ENCODE peak calls at places on chromosomes 13 and 19, in eight cellular contexts. Y is thoracic aorta; T is left lung; P is PC-9; R is neural progenitor cell; U is PC-3; C is osteoblast; X is CD4-positive, CD25-positive, alpha-beta regulatory T cell. K is an unnamed sample.

GRCh38 chr19:2045501-2046045 is 5.5 kb downstream of the MKNK2 start:
- DNase-seq in Y (no peak), T (no peak), P (no peak), R (no peak), U (no peak), C (peak; percentile 66), X (no peak), K (no peak)

GRCh38 chr19:50320051-50320450 is 9.1 kb downstream of the KCNC3 start:
- DNase-seq in Y (no peak), T (peak; percentile 65), P (no peak), R (no peak), U (no peak), C (no peak), X (no peak), K (no peak)

GRCh38 chr13:73451120-73452029 is 392.6 kb downstream of the KLF5 start:
- DNase-seq in Y (no peak), T (no peak), P (no peak), R (no peak), U (peak; percentile 86), C (no peak), X (no peak), K (no peak)

GRCh38 chr19:48676887-48677286 is 4.1 kb upstream of the NTN5 start:
- DNase-seq in Y (no peak), T (no peak), P (peak; percentile 92), R (no peak), U (no peak), C (no peak), X (no peak), K (no peak)

GRCh38 chr13:106520205-106521004 is 15.1 kb downstream of the EFNB2 start:
- DNase-seq in Y (no peak), T (no peak), P (no peak), R (peak; percentile 52), U (peak; percentile 16), C (no peak), X (no peak), K (no peak)

GRCh38 chr19:3503036-3503572 is 2.6 kb upstream of the DOHH start:
- DNase-seq in Y (no peak), T (no peak), P (no peak), R (no peak), U (peak; percentile 8), C (no peak), X (no peak), K (no peak)

GRCh38 chr13:18964942-18965341 is 216.7 kb downstream of the TUBA3C start:
- DNase-seq in Y (no peak), T (no peak), P (no peak), R (no peak), U (no peak), C (no peak), X (no peak), K (no peak)

GRCh38 chr13:34733720-34734119 is 208.3 kb upstream of the NBEA start:
- DNase-seq in Y (no peak), T (no peak), P (no peak), R (peak; percentile 42), U (no peak), C (no peak), X (no peak), K (no peak)

GRCh38 chr13:113205428-113205931 is 3.0 kb downstream of the PCID2 start:
- DNase-seq in Y (no peak), T (no peak), P (peak; percentile 29), R (no peak), U (peak; percentile 16), C (no peak), X (no peak), K (no peak)

GRCh38 chr19:51083783-51084182 is 1.1 kb upstream of the KLK14 start:
- DNase-seq in Y (no peak), T (no peak), P (no peak), R (no peak), U (no peak), C (peak; percentile 35), X (no peak), K (no peak)

GRCh38 chr19:58097783-58098681 is at the start of gene ZSCAN18:
- DNase-seq in Y (peak; percentile 96), T (peak; percentile 95), P (peak; percentile 96), R (peak; percentile 100), U (no peak), C (peak; percentile 100), X (peak; percentile 97), K (peak; percentile 97)

GRCh38 chr13:64723735-64724134 is 2506.4 kb downstream of the PCDH9 start:
- DNase-seq in Y (no peak), T (no peak), P (peak; percentile 95), R (no peak), U (peak; percentile 93), C (no peak), X (no peak), K (no peak)

GRCh38 chr19:20787766-20788165 is 11.7 kb downstream of the ZNF66 start:
- DNase-seq in Y (no peak), T (no peak), P (no peak), R (no peak), U (no peak), C (no peak), X (no peak), K (no peak)

GRCh38 chr13:38348890-38349289 is 761 bp upstream of the UFM1 start:
- DNase-seq in Y (no peak), T (no peak), P (peak; percentile 57), R (no peak), U (peak; percentile 30), C (peak; percentile 56), X (no peak), K (no peak)

GRCh38 chr13:23455401-23456185 is 22.1 kb upstream of the SACS start:
- DNase-seq in Y (no peak), T (no peak), P (no peak), R (no peak), U (no peak), C (no peak), X (no peak), K (no peak)

GRCh38 chr19:621819-622218 is 11.5 kb downstream of the POLRMT start:
- DNase-seq in Y (no peak), T (peak; percentile 72), P (no peak), R (no peak), U (no peak), C (no peak), X (no peak), K (no peak)

GRCh38 chr13:27634791-27635190 is 13.1 kb downstream of the POLR1D start:
- DNase-seq in Y (no peak), T (no peak), P (no peak), R (no peak), U (no peak), C (no peak), X (no peak), K (no peak)
- H3K4me1 ChIP-seq in Y (peaks cover 18% of the 10 kb centered on the region), T (peaks cover 28% of the 10 kb centered on the region), P (no peaks in the 10 kb centered on the region), R (peaks cover 23% of the 10 kb centered on the region), U (no peaks in the 10 kb centered on the region), C (peaks cover 3% of the 10 kb centered on the region), X (peaks cover 17% of the 10 kb centered on the region), K (peaks cover 37% of the 10 kb centered on the region)

DNA sequence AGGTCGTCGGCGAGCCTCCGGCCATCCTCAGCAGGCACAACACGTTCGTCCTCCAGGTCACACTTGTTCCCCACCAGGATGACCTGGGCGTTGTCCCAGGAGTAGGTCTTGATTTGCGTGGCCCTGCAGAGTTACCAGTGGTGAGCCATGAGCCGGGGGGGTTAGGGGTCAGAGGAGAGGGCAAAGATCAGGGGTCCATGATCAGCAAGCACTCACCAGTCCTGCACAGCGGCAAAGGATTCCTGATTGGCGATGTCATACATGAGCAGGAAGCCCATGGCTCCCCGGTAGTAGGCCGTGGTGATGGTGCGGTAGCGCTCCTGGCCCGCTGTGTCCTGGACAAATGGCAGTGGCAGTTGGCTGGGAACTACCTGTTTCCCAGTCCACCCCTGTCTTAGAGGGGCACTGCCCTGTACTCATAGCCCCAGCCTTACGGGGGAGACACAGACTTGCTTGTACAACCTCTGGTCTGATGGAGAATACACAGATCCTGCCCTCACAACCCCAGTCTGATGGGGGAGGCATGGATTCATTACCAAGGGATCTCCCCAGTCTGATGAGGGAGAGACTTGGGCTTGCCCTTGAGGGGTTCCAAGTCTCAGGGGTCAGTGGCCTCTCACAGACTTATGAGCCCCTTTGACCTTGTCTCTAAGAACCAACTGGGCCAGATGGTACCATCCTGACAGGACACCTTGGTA is 3.9 kb downstream of the RAB3D start:
- DNase-seq in Y (no peak), T (no peak), P (no peak), R (no peak), U (no peak), C (no peak), X (no peak), K (no peak)
- H3K4me1 ChIP-seq in Y (peaks cover 22% of the 10 kb centered on the region), T (peaks cover 34% of the 10 kb centered on the region), P (peaks cover 14% of the 10 kb centered on the region), R (no peaks in the 10 kb centered on the region), U (peaks cover 16% of the 10 kb centered on the region), C (peaks cover 6% of the 10 kb centered on the region), X (peaks cover 34% of the 10 kb centered on the region), K (peaks cover 26% of the 10 kb centered on the region)

GRCh38 chr19:18506545-18506944 is 15.3 kb downstream of the ELL start:
- DNase-seq in Y (no peak), T (no peak), P (no peak), R (no peak), U (no peak), C (peak; percentile 42), X (no peak), K (no peak)

GRCh38 chr19:18503971-18504885 is 17.6 kb downstream of the ELL start:
- DNase-seq in Y (no peak), T (no peak), P (no peak), R (no peak), U (peak; percentile 15), C (no peak), X (no peak), K (no peak)

GRCh38 chr19:18503337-18503970 is 18.4 kb downstream of the ELL start:
- DNase-seq in Y (no peak), T (no peak), P (no peak), R (no peak), U (no peak), C (peak; percentile 68), X (no peak), K (no peak)

GRCh38 chr19:18506101-18506534 is 15.8 kb downstream of the ELL start:
- DNase-seq in Y (no peak), T (no peak), P (no peak), R (no peak), U (no peak), C (no peak), X (no peak), K (peak; percentile 45)

DNA sequence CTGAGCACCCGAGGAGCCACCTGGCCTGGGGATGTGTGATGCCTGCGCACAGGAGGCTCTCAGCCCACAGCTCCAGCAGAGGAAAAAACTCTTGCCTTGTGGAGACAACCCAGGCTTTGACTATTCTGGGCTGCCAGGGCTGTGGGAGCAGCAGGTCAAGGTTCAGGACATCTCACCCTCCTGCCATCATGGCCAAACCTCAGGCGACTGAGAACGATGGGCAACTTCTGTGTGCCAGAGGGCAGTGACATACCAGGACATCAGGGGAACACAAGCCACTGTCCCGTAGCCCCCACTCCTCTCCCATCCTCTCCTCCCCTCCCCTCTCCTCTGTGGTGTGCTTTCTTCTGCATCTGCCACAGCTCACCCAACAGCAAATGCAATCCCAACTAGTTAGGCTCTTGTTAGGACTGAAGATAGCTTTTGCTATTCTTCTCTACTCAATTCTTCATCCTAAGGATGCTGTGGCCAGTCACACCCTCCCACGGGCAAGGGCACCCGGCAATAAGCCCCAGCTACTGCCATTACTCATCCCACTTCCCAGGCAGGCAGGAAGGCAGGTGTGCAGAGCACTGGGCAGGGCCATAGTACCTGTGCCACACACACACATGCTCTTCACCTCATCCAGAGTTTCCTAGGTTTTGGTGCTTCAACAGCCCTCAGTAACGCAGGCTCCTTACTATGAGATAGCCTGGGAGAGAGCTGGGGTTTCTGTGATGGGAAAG is 16.8 kb downstream of the ELL start:
- DNase-seq in Y (no peak), T (no peak), P (no peak), R (no peak), U (peak; percentile 55), C (no peak), X (no peak), K (no peak)
- H3K4me1 ChIP-seq in Y (peaks cover 100% of the 10 kb centered on the region), T (peaks cover 98% of the 10 kb centered on the region), P (peaks cover 15% of the 10 kb centered on the region), R (no peaks in the 10 kb centered on the region), U (peaks cover 16% of the 10 kb centered on the region), C (peaks cover 21% of the 10 kb centered on the region), X (peaks cover 51% of the 10 kb centered on the region), K (peaks cover 99% of the 10 kb centered on the region)

GRCh38 chr13:30370146-30370545 is 52.1 kb upstream of the UBE2L5 start:
- DNase-seq in Y (no peak), T (no peak), P (no peak), R (no peak), U (no peak), C (no peak), X (no peak), K (no peak)
- H3K4me1 ChIP-seq in Y (no peaks in the 10 kb centered on the region), T (no peaks in the 10 kb centered on the region), P (peaks cover 13% of the 10 kb centered on the region), R (no peaks in the 10 kb centered on the region), U (peaks cover 11% of the 10 kb centered on the region), C (peaks cover 8% of the 10 kb centered on the region), X (peaks cover 67% of the 10 kb centered on the region), K (peaks cover 7% of the 10 kb centered on the region)